ENCODE peak calls at places on chromosome 7, in four cellular contexts. O is NCI-H1694, H is fibroblast of the aortic adventitia, B is RPMI7951. Z is an unnamed sample.

GRCh38 chr7:22782616-22783232 is 39.9 kb downstream of the TOMM7 start:
- DNase-seq in B (peak; percentile 74), O (peak; percentile 14), H (peak; percentile 47), Z (peak; percentile 67)

GRCh38 chr7:71594746-71595145 is 462.8 kb downstream of the GALNT17 start:
- DNase-seq in O (no peak), H (no peak), B (peak; percentile 56), Z (no peak)

GRCh38 chr7:4738711-4739527 is 36.5 kb upstream of the AP5Z1 start:
- DNase-seq in H (peak; percentile 89), B (peak; percentile 57), O (no peak), Z (peak; percentile 50)

GRCh38 chr7:8434290-8435002 is 1.0 kb downstream of the NXPH1 start:
- DNase-seq in H (no peak), B (no peak), O (no peak), Z (no peak)

GRCh38 chr7:28792858-28793257 is 165.3 kb downstream of the TRIL start:
- DNase-seq in O (no peak), H (no peak), B (no peak), Z (no peak)

GRCh38 chr7:131011976-131012375 is 278.0 kb upstream of the KLF14 start:
- DNase-seq in H (peak; percentile 91), O (no peak), B (peak; percentile 85), Z (no peak)

GRCh38 chr7:100604078-100604975 is 2.2 kb downstream of the PCOLCE start:
- DNase-seq in H (peak; percentile 54), B (peak; percentile 79), O (no peak), Z (peak; percentile 38)

GRCh38 chr7:142057101-142057500 is 54.4 kb upstream of the MGAM2 start:
- DNase-seq in H (no peak), O (no peak), B (no peak), Z (no peak)

GRCh38 chr7:103887050-103887449 is 102.4 kb downstream of the RELN start:
- DNase-seq in H (no peak), O (no peak), B (no peak), Z (no peak)

Z was measured in NCI-H1092 treated with DMSO at 0.1 percent for 48 hours.